ENCODE peak calls at places on chromosome 6, in seven cellular contexts. I is GM23248; Z is naive thymus-derived CD8-positive, alpha-beta T cell; D is tibial nerve; E is right atrium auricular region; S is transverse colon; W is left cardiac atrium. L is an unnamed sample.

GRCh38 chr6:13808806-13809205 is 5.6 kb downstream of the MCUR1 start:
- DNase-seq in I (no peak), S (no peak), Z (no peak), W (no peak), E (no peak), D (no peak), L (no peak)

GRCh38 chr6:41634657-41635056 is 3.6 kb upstream of the MDFI start:
- DNase-seq in Z (no peak), S (no peak), W (no peak), E (no peak), I (no peak), D (no peak), L (no peak)

GRCh38 chr6:21245488-21245887 is 348.1 kb upstream of the SOX4 start:
- DNase-seq in Z (no peak), W (no peak), E (no peak), S (no peak), I (no peak), D (no peak), L (no peak)

GRCh38 chr6:127587875-127588274 is 10.9 kb downstream of the C6orf58 start:
- DNase-seq in Z (no peak), W (no peak), D (no peak), I (no peak), S (no peak), E (no peak), L (no peak)

GRCh38 chr6:166757226-166758135 is 130.4 kb upstream of the RPS6KA2 start:
- DNase-seq in D (no peak), W (no peak), Z (peak), E (no peak), S (no peak), I (peak), L (no peak)

GRCh38 chr6:24584390-24584735 is 61.6 kb downstream of the KIAA0319 start:
- DNase-seq in E (no peak), W (no peak), S (no peak), D (no peak), I (no peak), Z (no peak), L (no peak)

GRCh38 chr6:116410945-116411623 is 40.3 kb downstream of the DSE start:
- DNase-seq in I (peak), W (no peak), Z (no peak), S (no peak), E (no peak), D (no peak), L (no peak)

GRCh38 chr6:125779924-125780539 is 10.7 kb upstream of the NCOA7 start:
- DNase-seq in Z (peak), I (peak), D (peak), E (peak), W (peak), S (peak), L (peak)

GRCh38 chr6:35224720-35225119 is 11.0 kb downstream of the SCUBE3 start:
- DNase-seq in E (no peak), W (no peak), I (no peak), Z (no peak), D (no peak), S (no peak), L (no peak)

GRCh38 chr6:149335924-149336323 is 18.4 kb downstream of the TAB2 start:
- DNase-seq in Z (no peak), S (no peak), W (no peak), I (peak), E (no peak), D (no peak), L (no peak)

GRCh38 chr6:52745764-52746201 is 17.5 kb downstream of the GSTA2 start:
- DNase-seq in W (no peak), D (no peak), E (no peak), Z (no peak), I (no peak), S (no peak), L (no peak)

GRCh38 chr6:88881451-88881850 is 82.0 kb downstream of the RNGTT start:
- DNase-seq in D (no peak), E (no peak), Z (no peak), S (no peak), W (no peak), I (no peak), L (no peak)

GRCh38 chr6:15588966-15589634 is 73.7 kb downstream of the DTNBP1 start:
- DNase-seq in Z (no peak), I (peak), E (no peak), W (no peak), S (no peak), D (no peak), L (no peak)

GRCh38 chr6:127484207-127484858 is 25.1 kb upstream of the KIAA0408 start:
- DNase-seq in W (no peak), D (no peak), E (no peak), S (no peak), I (peak), Z (peak), L (no peak)

GRCh38 chr6:40344566-40345185 is 242.5 kb downstream of the LRFN2 start:
- DNase-seq in Z (no peak), D (no peak), W (no peak), E (peak), S (no peak), I (no peak), L (peak)

GRCh38 chr6:142786476-142786875 is 158.5 kb downstream of the HIVEP2 start:
- DNase-seq in D (no peak), W (no peak), E (no peak), S (no peak), I (peak), Z (no peak), L (no peak)

GRCh38 chr6:108735991-108736345 is 112.3 kb upstream of the ARMC2 start:
- DNase-seq in D (no peak), E (no peak), I (no peak), W (no peak), Z (no peak), S (peak), L (peak)

GRCh38 chr6:122788663-122789062 is 395 bp upstream of the SMPDL3A start:
- DNase-seq in I (no peak), E (no peak), D (no peak), S (no peak), Z (no peak), W (no peak), L (no peak)

GRCh38 chr6:89944826-89945407 is 50.6 kb downstream of the GJA10 start:
- DNase-seq in I (peak), E (no peak), W (no peak), S (no peak), D (no peak), Z (peak), L (no peak)

GRCh38 chr6:16545382-16545781 is 215.9 kb downstream of the ATXN1 start:
- DNase-seq in E (no peak), Z (no peak), D (no peak), S (no peak), I (no peak), W (no peak), L (no peak)

GRCh38 chr6:100944644-100945043 is 63.5 kb upstream of the ASCC3 start:
- DNase-seq in S (no peak), E (no peak), I (no peak), W (no peak), D (no peak), Z (no peak), L (no peak)

GRCh38 chr6:27096834-27097511 is 150.5 kb upstream of the PRSS16 start:
- DNase-seq in I (peak), D (no peak), E (no peak), S (peak), W (peak), Z (peak), L (peak)

GRCh38 chr6:128368213-128369000 is 152.0 kb downstream of the PTPRK start:
- DNase-seq in W (no peak), S (no peak), Z (no peak), I (peak), D (no peak), E (no peak), L (no peak)

L was measured in stomach.